ENCODE peak calls at places on chromosomes 5 and 9, in five cellular contexts. O is lower lobe of right lung; L is posterior cingulate gyrus; A is effector memory CD4-positive, alpha-beta T cell; U is mesothelial cell of epicardium. G is an unnamed sample.

GRCh38 chr5:133531634-133532033 is 80.7 kb downstream of the FSTL4 start:
- DNase-seq in O (no peak), U (no peak), L (no peak), A (no peak), G (no peak)

GRCh38 chr5:120073722-120074121 is 390.4 kb upstream of the PRR16 start:
- DNase-seq in U (no peak), L (no peak), O (no peak), A (no peak), G (no peak)

GRCh38 chr9:137319434-137319975 is 17.4 kb upstream of the NRARP start:
- DNase-seq in L (peak; percentile 80), O (no peak), U (no peak), A (no peak), G (no peak)

GRCh38 chr9:81969971-81970370 is 18.6 kb upstream of the SPATA31D1 start:
- DNase-seq in L (no peak), A (no peak), O (no peak), U (no peak), G (no peak)

GRCh38 chr9:131670247-131670681 is 69.6 kb downstream of the RAPGEF1 start:
- DNase-seq in U (no peak), O (peak; percentile 90), L (no peak), A (no peak), G (no peak)

GRCh38 chr5:120464627-120465280 is 654 bp downstream of the PRR16 start:
- DNase-seq in U (peak; percentile 47), L (peak; percentile 70), O (no peak), A (no peak), G (no peak)

GRCh38 chr9:36802171-36802920 is 229.7 kb downstream of the MELK start:
- DNase-seq in O (no peak), L (no peak), A (no peak), U (no peak), G (peak; percentile 74)

GRCh38 chr5:68562308-68562707 is 346.8 kb downstream of the PIK3R1 start:
- DNase-seq in U (peak; percentile 56), O (no peak), A (no peak), L (no peak), G (no peak)

GRCh38 chr5:116528519-116529234 is 45.9 kb downstream of the SEMA6A start:
- DNase-seq in L (no peak), O (no peak), U (no peak), A (no peak), G (no peak)

GRCh38 chr9:91179237-91180138 is 182.2 kb downstream of the AUH start:
- DNase-seq in L (no peak), A (no peak), O (no peak), U (peak; percentile 28), G (no peak)

GRCh38 chr9:131303702-131304101 is 14.2 kb downstream of the PLPP7 start:
- DNase-seq in L (no peak), O (no peak), U (no peak), A (no peak), G (no peak)

GRCh38 chr9:94945191-94946144 is 219.0 kb downstream of the AOPEP start:
- DNase-seq in U (no peak), O (no peak), A (no peak), L (peak; percentile 93), G (no peak)

GRCh38 chr9:13431137-13431536 is 151.6 kb upstream of the MPDZ start:
- DNase-seq in U (no peak), A (no peak), O (no peak), L (peak; percentile 83), G (peak; percentile 43)

GRCh38 chr5:112068593-112068992 is 311.6 kb upstream of the NREP start:
- DNase-seq in A (no peak), U (no peak), L (no peak), O (no peak), G (no peak)

GRCh38 chr9:109118802-109119438 is 827 bp downstream of the TMEM245 start:
- DNase-seq in O (no peak), L (no peak), U (no peak), A (no peak), G (no peak)

G was measured in caudate nucleus.